ENCODE peak calls at places on chromosomes 2 and 18, in eight cellular contexts. E is neural progenitor cell; P is HT-29; J is choroid plexus epithelial cell; T is activated CD4-positive, alpha-beta T cell treated with anti-CD3 and anti-CD28 coated beads, Interleukin-2, amount 10 ng/mL, durations not matched to agents 7 days and 5 days; V is mammary epithelial cell; Y is A549; D is AG08395. R is an unnamed sample.

GRCh38 chr2:230439590-230439989 is 23.6 kb downstream of the SP100 start:
- DNase-seq in E (no peak), P (no peak), J (no peak), T (no peak), V (no peak), Y (no peak), D (no peak), R (no peak)

GRCh38 chr2:180925700-180926099 is 54.7 kb upstream of the UBE2E3 start:
- DNase-seq in E (no peak), P (no peak), J (no peak), T (no peak), V (no peak), Y (no peak), D (no peak), R (no peak)

GRCh38 chr2:233817305-233817980 is 36.9 kb downstream of the HJURP start:
- DNase-seq in E (no peak), P (no peak), J (no peak), T (no peak), V (no peak), Y (no peak), D (no peak), R (no peak)

GRCh38 chr2:215677466-215677865 is 241.6 kb upstream of the FN1 start:
- DNase-seq in E (no peak), P (no peak), J (peak), T (no peak), V (no peak), Y (no peak), D (no peak), R (no peak)

GRCh38 chr2:109218087-109218791 is 89.2 kb downstream of the SH3RF3 start:
- DNase-seq in E (no peak), P (no peak), J (no peak), T (no peak), V (peak), Y (no peak), D (no peak), R (no peak)

GRCh38 chr2:72012886-72013574 is 134.6 kb downstream of the CYP26B1 start:
- DNase-seq in E (no peak), P (no peak), J (no peak), T (no peak), V (peak), Y (no peak), D (no peak), R (no peak)

GRCh38 chr2:223315813-223316212 is 263.8 kb downstream of the KCNE4 start:
- DNase-seq in E (no peak), P (no peak), J (no peak), T (no peak), V (peak), Y (no peak), D (peak), R (no peak)

GRCh38 chr18:33812186-33812585 is 234.2 kb downstream of the ASXL3 start:
- DNase-seq in E (no peak), P (no peak), J (no peak), T (no peak), V (peak), Y (no peak), D (no peak), R (no peak)

GRCh38 chr2:42928692-42929576 is 136.6 kb upstream of the HAAO start:
- DNase-seq in E (peak), P (peak), J (peak), T (no peak), V (no peak), Y (peak), D (no peak), R (no peak)